ENCODE peak calls at places on chromosomes 12 and 14, in ten cellular contexts. W, K, Q, J, U, C, T, I, X and E are unnamed samples.

GRCh38 chr14:38243696-38244250 is 12.1 kb downstream of the CLEC14A start:
- DNase-seq in U (no peak), J (no peak), C (no peak), T (no peak), Q (no peak), W (no peak), I (no peak), K (no peak), X (no peak), E (no peak)

GRCh38 chr12:109157986-109158385 is 41.6 kb downstream of the ACACB start:
- DNase-seq in T (peak; percentile 43), C (no peak), J (no peak), X (no peak), K (no peak), W (no peak), U (no peak), Q (no peak), I (no peak), E (no peak)

GRCh38 chr12:3371018-3371417 is 120.0 kb upstream of the PRMT8 start:
- DNase-seq in X (no peak), I (no peak), W (no peak), Q (no peak), C (no peak), U (no peak), J (no peak), K (no peak), T (no peak), E (no peak)

GRCh38 chr12:81896771-81897170 is 137.6 kb upstream of the PPFIA2 start:
- DNase-seq in J (no peak), K (no peak), W (peak; percentile 72), Q (peak; percentile 14), C (peak; percentile 0), U (no peak), I (no peak), T (peak; percentile 8), X (no peak), E (no peak)

GRCh38 chr14:58637040-58637390 is 747 bp upstream of the DACT1 start:
- DNase-seq in X (peak; percentile 76), U (peak; percentile 72), T (peak; percentile 95), I (peak; percentile 39), Q (peak; percentile 93), W (no peak), C (peak; percentile 96), J (peak; percentile 25), K (no peak), E (peak; percentile 42)

GRCh38 chr14:36556811-36557433 is 25.5 kb downstream of the NKX2-8 start:
- DNase-seq in Q (peak; percentile 4), T (peak; percentile 57), W (peak; percentile 28), I (no peak), U (no peak), C (no peak), X (no peak), J (no peak), K (no peak), E (peak; percentile 6)

GRCh38 chr12:94141004-94141764 is 7.2 kb upstream of the PLXNC1 start:
- DNase-seq in I (no peak), J (no peak), Q (no peak), X (no peak), T (no peak), U (peak; percentile 39), C (no peak), K (peak; percentile 70), W (no peak), E (no peak)

GRCh38 chr12:132196038-132196872 is 52.0 kb downstream of the NOC4L start:
- DNase-seq in T (peak; percentile 23), J (no peak), W (no peak), X (no peak), Q (no peak), C (no peak), U (peak; percentile 66), K (no peak), I (no peak), E (no peak)

GRCh38 chr12:75699728-75700496 is 188.5 kb upstream of the KRR1 start:
- DNase-seq in C (peak; percentile 78), T (peak; percentile 48), U (no peak), J (no peak), K (no peak), I (no peak), Q (peak; percentile 81), X (no peak), W (peak; percentile 72), E (no peak)

DNA sequence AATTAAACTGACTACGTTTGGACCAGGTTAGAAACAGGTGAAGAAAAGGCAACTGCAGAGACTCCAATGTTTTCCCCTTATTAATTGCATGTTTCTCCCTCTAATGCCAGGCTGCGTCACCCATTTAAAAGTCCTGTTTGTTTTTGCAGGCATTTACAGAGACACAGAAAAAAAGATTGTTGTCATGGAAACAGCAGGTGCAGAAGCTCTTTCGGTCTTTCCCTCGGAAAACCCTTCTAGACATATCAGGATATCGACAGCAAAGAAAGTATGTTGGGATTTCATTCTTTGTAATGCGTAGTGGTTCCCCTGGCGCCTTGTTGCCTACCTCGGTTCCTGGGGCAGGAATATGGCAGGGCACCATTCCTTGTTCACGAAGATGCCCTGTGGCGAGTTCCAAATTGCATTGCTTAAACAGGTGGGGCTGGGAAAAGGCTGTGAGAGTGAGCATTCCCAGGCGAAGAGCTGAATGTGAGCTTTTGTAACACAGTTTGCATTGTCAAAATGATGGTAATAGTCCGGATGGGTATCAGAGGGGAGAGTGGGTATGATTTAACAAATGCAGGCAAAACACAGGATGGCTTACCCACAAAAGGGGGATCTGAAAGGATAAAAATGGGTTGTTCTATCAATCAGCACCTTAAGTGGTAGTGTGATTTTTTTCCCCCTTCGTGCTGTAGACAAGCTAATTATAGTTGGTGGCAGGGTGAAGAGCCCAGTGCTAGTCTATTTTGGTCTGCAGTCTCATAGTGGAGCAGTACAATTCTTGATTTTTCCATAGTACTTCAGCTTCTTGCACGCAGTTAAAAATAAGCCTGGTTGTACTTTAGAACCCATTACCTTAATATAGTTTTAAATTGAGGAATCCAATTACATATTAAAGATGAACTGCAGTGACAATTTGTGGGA is 132.4 kb downstream of the GCH1 start:
- DNase-seq in J (no peak), I (no peak), U (no peak), K (peak; percentile 26), X (no peak), W (no peak), C (no peak), Q (no peak), T (no peak), E (no peak)
- H3K4me3 ChIP-seq in J (no peak overlapping the region), I (no peak overlapping the region), U (no peak overlapping the region), K (no peak overlapping the region), X (no peak overlapping the region), W (no peak overlapping the region), C (no peak overlapping the region), Q (no peak overlapping the region), T (no peak overlapping the region), E (no peak overlapping the region)

DNA sequence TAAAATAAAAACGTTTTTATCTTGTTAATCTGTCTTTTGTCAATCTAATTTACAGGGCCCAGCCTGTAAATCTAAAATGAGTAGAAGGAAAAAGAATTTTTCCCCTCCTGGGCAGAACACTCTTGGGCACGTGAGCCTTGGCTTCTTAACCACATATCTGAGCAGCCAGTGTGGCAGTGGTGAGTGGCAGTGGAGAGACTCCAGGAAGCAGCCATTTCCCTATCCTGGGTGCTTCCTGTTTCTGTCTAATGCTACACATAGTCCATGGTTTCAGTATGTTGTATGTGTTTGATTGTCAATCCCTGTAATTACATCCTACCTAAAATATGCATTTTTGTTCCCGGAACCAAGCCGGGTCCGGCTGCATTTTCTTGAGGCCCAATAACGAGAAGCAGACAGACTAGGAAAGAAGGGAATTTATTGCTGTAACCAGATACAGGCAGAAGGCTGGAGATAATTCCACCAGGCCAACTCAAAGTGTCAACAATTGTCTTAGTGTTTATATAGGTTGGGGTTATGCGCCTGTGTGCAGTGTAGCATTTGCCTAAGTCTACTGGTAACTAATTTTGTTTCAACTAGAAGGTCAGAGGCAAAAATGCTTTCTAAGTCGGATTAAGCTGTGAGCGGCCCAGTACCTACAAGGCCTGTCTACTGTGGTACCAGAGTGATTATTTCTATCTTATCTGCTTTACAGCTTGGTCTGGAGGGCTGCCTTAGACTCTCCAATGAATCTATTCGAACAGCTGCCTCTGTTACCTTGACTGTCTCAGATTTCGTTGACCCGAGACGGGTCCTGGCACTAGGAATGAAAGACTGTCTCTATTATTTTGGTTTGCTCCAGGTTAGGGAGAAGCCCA is 82.4 kb upstream of the RESF1 start:
- DNase-seq in I (no peak), J (no peak), U (no peak), C (no peak), T (no peak), K (no peak), W (peak; percentile 58), Q (no peak), X (no peak), E (no peak)
- H3K36me3 ChIP-seq in I (no peaks in the 10 kb centered on the region), J (no peaks in the 10 kb centered on the region), U (no peaks in the 10 kb centered on the region), C (no peaks in the 10 kb centered on the region), T (no peaks in the 10 kb centered on the region), K (no peaks in the 10 kb centered on the region), W (no peaks in the 10 kb centered on the region), Q (no peaks in the 10 kb centered on the region), X (no peaks in the 10 kb centered on the region), E (no peaks in the 10 kb centered on the region)

DNA sequence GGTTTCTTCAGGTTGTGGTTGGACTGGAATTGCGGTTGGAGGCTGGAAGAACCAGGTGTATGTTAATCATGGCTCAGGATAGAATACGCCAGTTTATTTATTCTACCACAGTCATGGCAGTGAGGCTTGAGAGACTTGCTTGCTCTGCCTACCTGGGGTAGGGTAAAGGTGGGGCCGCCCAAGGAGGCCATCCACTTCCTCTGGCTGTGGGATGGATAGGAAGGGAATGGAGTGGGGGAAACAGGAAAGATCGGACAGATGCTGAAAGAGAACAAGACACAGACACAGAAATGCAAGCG is 8.1 kb downstream of the SHMT2 start:
- DNase-seq in I (no peak), Q (no peak), J (no peak), W (no peak), U (no peak), X (no peak), T (no peak), C (no peak), K (no peak), E (no peak)
- H3K4me3 ChIP-seq in I (no peak overlapping the region), Q (no peak overlapping the region), J (peak overlapping the region; percentile 60), W (no peak overlapping the region), U (no peak overlapping the region), X (no peak overlapping the region), T (no peak overlapping the region), C (no peak overlapping the region), K (no peak overlapping the region), E (no peak overlapping the region)

GRCh38 chr12:53737494-53737808 is 10.2 kb upstream of the CALCOCO1 start:
- DNase-seq in W (no peak), C (no peak), X (no peak), Q (no peak), I (no peak), K (no peak), J (no peak), U (no peak), T (no peak), E (no peak)

GRCh38 chr12:53735556-53735955 is 8.3 kb upstream of the CALCOCO1 start:
- DNase-seq in K (no peak), T (no peak), W (no peak), I (peak; percentile 28), J (peak; percentile 30), C (no peak), U (no peak), Q (no peak), X (no peak), E (no peak)

GRCh38 chr12:53738834-53739284 is 11.6 kb upstream of the CALCOCO1 start:
- DNase-seq in X (no peak), C (no peak), I (no peak), J (no peak), U (no peak), Q (no peak), T (no peak), W (no peak), K (no peak), E (no peak)

GRCh38 chr12:53737951-53738833 is 10.9 kb upstream of the CALCOCO1 start:
- DNase-seq in J (no peak), X (no peak), C (no peak), U (peak; percentile 79), I (no peak), K (peak; percentile 80), W (peak; percentile 30), T (no peak), Q (no peak), E (no peak)

GRCh38 chr12:53736602-53737493 is 9.6 kb upstream of the CALCOCO1 start:
- DNase-seq in Q (no peak), I (no peak), J (no peak), U (no peak), K (no peak), C (no peak), T (no peak), W (peak; percentile 61), X (no peak), E (no peak)
- H3K36me3 ChIP-seq in Q (no peaks in the 10 kb centered on the region), I (no peaks in the 10 kb centered on the region), J (no peaks in the 10 kb centered on the region), U (no peaks in the 10 kb centered on the region), K (no peaks in the 10 kb centered on the region), C (no peaks in the 10 kb centered on the region), T (no peaks in the 10 kb centered on the region), W (no peaks in the 10 kb centered on the region), X (no peaks in the 10 kb centered on the region), E (no peaks in the 10 kb centered on the region)